ENCODE peak calls at places on chromosomes 12 and 14, in ten cellular contexts. W, L, U, J, A, S, C, V, O and N are unnamed samples.

GRCh38 chr12:52587563-52587962 is 13.7 kb downstream of the KRT72 start:
- DNase-seq in C (no peak), L (no peak), V (peak; percentile 35), W (no peak), A (no peak), O (no peak), U (no peak), J (no peak), S (no peak), N (no peak)

GRCh38 chr12:110733089-110733715 is 9.5 kb downstream of the PPP1CC start:
- DNase-seq in O (peak; percentile 43), J (no peak), L (no peak), U (no peak), C (no peak), A (no peak), S (no peak), W (no peak), V (peak; percentile 60), N (peak; percentile 40)

GRCh38 chr12:47884501-47884900 is 20.3 kb downstream of the VDR start:
- DNase-seq in A (no peak), U (no peak), L (no peak), O (no peak), V (no peak), J (no peak), W (no peak), S (no peak), C (no peak), N (no peak)

GRCh38 chr12:128114485-128114884 is 152.5 kb upstream of the TMEM132C start:
- DNase-seq in A (peak; percentile 94), C (no peak), U (no peak), W (no peak), L (no peak), O (no peak), S (no peak), J (no peak), V (no peak), N (no peak)

GRCh38 chr12:63266988-63267387 is 116.0 kb upstream of the AVPR1A start:
- DNase-seq in V (no peak), W (no peak), O (no peak), U (no peak), J (no peak), A (no peak), L (no peak), C (no peak), S (no peak), N (no peak)

GRCh38 chr12:39830862-39831520 is 211.4 kb upstream of the ABCD2 start:
- DNase-seq in S (no peak), W (no peak), L (no peak), U (no peak), C (no peak), A (no peak), O (no peak), V (no peak), J (no peak), N (no peak)

GRCh38 chr14:93013368-93013719 is 90.4 kb downstream of the CHGA start:
- DNase-seq in S (no peak), J (no peak), W (no peak), V (no peak), L (no peak), C (no peak), O (peak; percentile 97), A (no peak), U (no peak), N (no peak)

GRCh38 chr12:122909442-122910288 is 13.7 kb upstream of the VPS37B start:
- DNase-seq in J (no peak), C (no peak), W (no peak), U (peak; percentile 54), V (no peak), S (no peak), A (no peak), O (no peak), L (no peak), N (peak; percentile 85)

GRCh38 chr12:94760786-94761185 is 110.4 kb upstream of the TMCC3 start:
- DNase-seq in J (no peak), A (no peak), L (no peak), S (no peak), V (no peak), C (no peak), O (no peak), W (no peak), U (no peak), N (no peak)

GRCh38 chr14:53924754-53925153 is 31.9 kb downstream of the BMP4 start:
- DNase-seq in L (no peak), A (no peak), W (no peak), C (no peak), J (peak; percentile 73), V (no peak), S (no peak), O (no peak), U (no peak), N (no peak)

GRCh38 chr12:13196302-13196921 is at the start of gene EMP1:
- DNase-seq in V (peak; percentile 84), J (peak; percentile 94), U (peak; percentile 92), S (peak; percentile 93), A (no peak), W (peak; percentile 83), L (peak; percentile 87), C (no peak), O (peak; percentile 81), N (peak; percentile 90)

GRCh38 chr12:106302401-106303201 is at the start of gene TCP11L2:
- DNase-seq in U (peak; percentile 92), S (peak; percentile 94), W (peak; percentile 63), L (peak; percentile 90), A (peak; percentile 93), V (peak; percentile 92), J (peak; percentile 95), O (peak; percentile 97), C (peak; percentile 93), N (peak; percentile 90)

GRCh38 chr12:26936559-26937442 is 980 bp downstream of the INTS13 start:
- DNase-seq in W (no peak), U (no peak), J (no peak), S (no peak), A (peak; percentile 49), V (no peak), L (no peak), C (no peak), O (no peak), N (no peak)

GRCh38 chr14:74231784-74232183 is 7.5 kb upstream of the VSX2 start:
- DNase-seq in S (no peak), O (no peak), C (no peak), U (no peak), J (no peak), A (no peak), W (no peak), L (no peak), V (no peak), N (no peak)
- H3K27me3 ChIP-seq in S (peaks cover 5% of the 10 kb centered on the region), O (peaks cover 46% of the 10 kb centered on the region), C (no peaks in the 10 kb centered on the region), U (peaks cover 85% of the 10 kb centered on the region), J (peaks cover 49% of the 10 kb centered on the region), A (no peaks in the 10 kb centered on the region), W (peaks cover 3% of the 10 kb centered on the region), L (no peaks in the 10 kb centered on the region), V (no peaks in the 10 kb centered on the region), N (no peaks in the 10 kb centered on the region)

DNA sequence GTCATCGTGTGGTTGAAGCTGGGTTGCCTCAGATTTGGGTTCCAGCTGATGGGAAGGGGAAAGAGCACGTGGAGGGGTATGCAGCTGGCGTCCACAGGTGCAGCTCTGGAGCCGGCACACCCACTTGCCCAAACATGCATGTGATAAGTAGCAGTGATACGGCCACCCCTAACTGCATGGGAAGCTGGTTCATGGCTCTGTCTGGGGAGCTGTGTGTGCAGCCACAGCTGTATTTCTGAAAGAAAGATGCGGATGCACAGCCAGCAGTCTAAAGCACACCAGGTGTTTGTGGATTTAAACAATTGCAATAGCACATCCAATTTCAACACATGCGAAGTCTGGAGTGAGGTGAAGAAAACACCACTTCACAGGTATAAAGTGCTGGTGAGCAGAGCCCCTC is 181.4 kb downstream of the EFCAB11 start:
- DNase-seq in J (no peak), L (no peak), U (no peak), S (no peak), V (no peak), W (no peak), O (no peak), A (no peak), C (no peak), N (no peak)
- H3K4me3 ChIP-seq in J (no peak overlapping the region), L (no peak overlapping the region), U (no peak overlapping the region), S (no peak overlapping the region), V (no peak overlapping the region), W (no peak overlapping the region), O (no peak overlapping the region), A (no peak overlapping the region), C (peak overlapping the region; percentile 39), N (no peak overlapping the region)

DNA sequence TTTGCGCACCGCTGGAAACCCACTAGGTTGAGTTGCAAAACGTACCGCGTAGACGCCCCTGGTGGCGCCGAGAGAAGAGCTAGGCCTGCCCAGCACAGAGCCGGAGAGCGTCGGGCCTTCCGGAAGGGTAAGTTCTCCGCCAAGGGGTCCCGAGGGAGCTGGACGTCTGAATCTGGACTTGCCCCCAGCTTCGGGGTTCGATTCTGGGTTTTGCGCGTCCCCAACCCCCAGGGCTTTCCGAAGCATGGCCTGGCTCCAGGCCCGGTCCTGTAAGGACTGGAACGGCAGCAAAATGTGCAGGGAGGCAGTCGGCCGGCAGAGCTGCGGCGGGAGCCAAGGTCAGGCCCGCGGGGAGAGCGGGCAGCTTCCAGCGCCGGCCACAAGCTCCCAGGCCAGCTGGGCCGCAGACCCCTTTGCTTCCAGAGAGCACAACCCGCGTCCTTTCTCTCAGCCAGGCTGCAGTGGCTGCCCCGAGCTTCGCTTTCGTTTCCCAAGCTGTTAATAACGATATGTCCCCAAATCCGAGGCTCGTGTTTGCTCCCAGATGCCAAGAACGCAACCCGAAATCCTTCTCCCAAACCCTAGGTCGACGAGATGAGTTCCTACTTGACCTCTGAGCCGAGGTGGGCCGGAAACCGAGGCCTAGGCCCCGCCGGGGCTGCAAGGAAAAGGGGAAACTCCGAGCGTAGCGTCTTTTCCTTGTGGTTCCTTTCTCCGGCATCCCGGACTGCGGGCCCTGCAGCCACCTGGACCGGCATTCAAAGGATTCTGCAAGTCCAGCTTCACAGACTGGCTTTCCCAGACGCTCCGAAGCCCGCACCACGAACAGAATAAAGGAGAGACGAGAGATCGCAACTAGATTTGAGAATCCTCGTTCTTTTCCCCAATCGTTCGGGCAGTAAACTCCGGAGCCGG is 3.2 kb upstream of the TBX5 start:
- DNase-seq in L (no peak), J (no peak), C (no peak), S (no peak), A (no peak), W (no peak), O (peak; percentile 76), U (peak; percentile 56), V (no peak), N (no peak)
- H3K27me3 ChIP-seq in L (peaks cover 26% of the 10 kb centered on the region), J (peaks cover 98% of the 10 kb centered on the region), C (peaks cover 15% of the 10 kb centered on the region), S (peaks cover 58% of the 10 kb centered on the region), A (no peaks in the 10 kb centered on the region), W (peaks cover 100% of the 10 kb centered on the region), O (peaks cover 5% of the 10 kb centered on the region), U (peaks cover 82% of the 10 kb centered on the region), V (peaks cover 46% of the 10 kb centered on the region), N (peaks cover 93% of the 10 kb centered on the region)

DNA sequence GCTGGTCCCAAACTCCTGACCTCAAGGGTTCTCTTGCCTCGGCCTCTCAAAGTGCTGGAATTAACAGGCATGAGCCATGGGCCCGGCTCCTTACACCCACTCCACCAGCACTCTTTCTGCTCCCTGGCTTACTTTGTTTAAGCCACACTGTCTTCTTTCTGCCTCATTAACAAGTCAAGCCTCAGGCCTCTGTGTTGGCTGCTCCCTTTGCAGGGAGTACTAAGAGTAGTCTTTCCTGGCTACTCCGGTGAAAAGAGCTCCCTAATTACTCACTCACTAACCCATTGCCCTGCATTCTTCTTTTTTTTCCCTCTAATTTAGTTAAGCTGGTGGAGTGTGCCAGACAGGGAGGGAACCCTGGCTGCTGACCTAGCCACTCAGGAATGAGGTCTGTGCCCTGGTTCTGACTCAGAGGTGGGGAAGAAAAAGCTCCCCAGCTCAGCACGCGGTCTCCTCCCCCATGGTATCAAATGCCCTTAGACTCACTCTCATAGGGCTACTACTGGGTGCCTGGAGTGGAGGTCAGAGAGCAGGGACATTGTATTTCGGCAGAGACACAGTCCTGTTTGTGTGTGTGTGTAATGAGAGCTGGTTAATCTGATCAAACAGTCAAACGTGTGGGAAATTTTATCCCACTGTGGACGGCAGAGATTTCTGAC is 19.8 kb downstream of the GALNT6 start:
- DNase-seq in U (peak; percentile 26), S (peak; percentile 86), C (no peak), O (peak; percentile 98), W (peak; percentile 95), V (peak; percentile 93), A (no peak), J (peak; percentile 90), L (peak; percentile 41), N (peak; percentile 94)
- H3K4me3 ChIP-seq in U (no peak overlapping the region), S (peak overlapping the region; percentile 0), C (no peak overlapping the region), O (no peak overlapping the region), W (no peak overlapping the region), V (no peak overlapping the region), A (no peak overlapping the region), J (no peak overlapping the region), L (no peak overlapping the region), N (no peak overlapping the region)